ENCODE peak calls at places on chromosomes 4 and X, in ten cellular contexts. D is CD8-positive, alpha-beta T cell; S is left ventricle myocardium inferior; G is ovary; V is heart right ventricle; L is brain microvascular endothelial cell; O is MM.1S; Z is CD4-positive, alpha-beta T cell; X is CD8-positive, alpha-beta memory T cell; M is uterus. J is an unnamed sample. For H3K27me3, the result is how much of the 10 kb centered on the place peaks cover.

GRCh38 chrX:122046226-122046625 is 998.8 kb downstream of the GLUD2 start:
- DNase-seq in D (no peak), S (no peak), G (no peak), V (no peak), L (no peak), O (no peak), Z (no peak), X (no peak), M (no peak), J (no peak)

GRCh38 chr4:2266181-2266580 is 4.3 kb upstream of the MXD4 start:
- DNase-seq in D (no peak), S (peak), G (peak), V (peak), L (no peak), O (no peak), Z (no peak), X (no peak), M (peak), J (peak)

GRCh38 chr4:112951362-112951962 is 98.0 kb upstream of the ANK2 start:
- DNase-seq in D (no peak), S (no peak), G (no peak), V (no peak), L (no peak), O (peak), Z (no peak), X (no peak), M (no peak), J (no peak)

GRCh38 chrX:44244008-44244407 is 99.5 kb downstream of the EFHC2 start:
- DNase-seq in D (no peak), S (no peak), G (no peak), V (no peak), L (peak), O (peak), Z (no peak), X (peak), M (no peak), J (no peak)

GRCh38 chr4:54439831-54440243 is 210.7 kb downstream of the PDGFRA start:
- DNase-seq in D (no peak), S (peak), G (peak), V (no peak), L (peak), O (no peak), Z (no peak), X (no peak), M (peak), J (no peak)

GRCh38 chr4:182716207-182716606 is 201.0 kb downstream of the DCTD start:
- DNase-seq in D (no peak), S (no peak), G (no peak), V (no peak), L (no peak), O (no peak), Z (no peak), X (no peak), M (no peak), J (no peak)

GRCh38 chrX:151505796-151506195 is 57.7 kb upstream of the PASD1 start:
- DNase-seq in D (no peak), S (no peak), G (no peak), V (no peak), L (no peak), O (no peak), Z (no peak), X (no peak), M (no peak), J (no peak)

GRCh38 chr4:68748181-68748981 is 67.4 kb upstream of the UGT2B10 start:
- DNase-seq in D (no peak), S (no peak), G (no peak), V (no peak), L (no peak), O (no peak), Z (no peak), X (no peak), M (no peak), J (no peak)

GRCh38 chr4:83082777-83083176 is 31.8 kb downstream of the PLAC8 start:
- DNase-seq in D (no peak), S (no peak), G (no peak), V (no peak), L (no peak), O (peak), Z (no peak), X (no peak), M (no peak), J (no peak)

GRCh38 chr4:826508-827208 is 729 bp upstream of the CPLX1 start:
- DNase-seq in D (no peak), S (no peak), G (no peak), V (no peak), L (no peak), O (no peak), Z (no peak), X (no peak), M (no peak), J (no peak)

GRCh38 chrX:77446029-77446585 is 1.1 kb upstream of the FGF16 start:
- DNase-seq in D (no peak), S (peak), G (no peak), V (peak), L (no peak), O (peak), Z (no peak), X (no peak), M (peak), J (no peak)

GRCh38 chrX:30748337-30748960 is 95.2 kb downstream of the GK start:
- DNase-seq in D (no peak), S (no peak), G (no peak), V (no peak), L (no peak), O (no peak), Z (no peak), X (no peak), M (no peak), J (no peak)

GRCh38 chr4:149296503-149296902 is 519.1 kb downstream of the IQCM start:
- DNase-seq in D (no peak), S (no peak), G (no peak), V (no peak), L (no peak), O (no peak), Z (no peak), X (no peak), M (no peak), J (no peak)

GRCh38 chr4:6225469-6225868 is 25.1 kb upstream of the JAKMIP1 start:
- DNase-seq in D (no peak), S (no peak), G (no peak), V (no peak), L (peak), O (peak), Z (no peak), X (no peak), M (no peak), J (no peak)

GRCh38 chr4:172153694-172154093 is 340.5 kb downstream of the GALNTL6 start:
- DNase-seq in D (no peak), S (no peak), G (no peak), V (no peak), L (no peak), O (no peak), Z (no peak), X (no peak), M (no peak), J (no peak)

GRCh38 chr4:6873291-6873690 is 36.3 kb upstream of the TBC1D14 start:
- DNase-seq in D (no peak), S (no peak), G (no peak), V (no peak), L (no peak), O (no peak), Z (no peak), X (no peak), M (no peak), J (no peak)

GRCh38 chr4:123841431-123842121 is 445.0 kb downstream of the SPRY1 start:
- DNase-seq in D (no peak), S (no peak), G (no peak), V (no peak), L (no peak), O (no peak), Z (no peak), X (no peak), M (no peak), J (no peak)

GRCh38 chrX:40006025-40007017 is 91.4 kb downstream of the BCOR start:
- DNase-seq in D (no peak), S (peak), G (peak), V (peak), L (no peak), O (peak), Z (peak), X (no peak), M (peak), J (no peak)

GRCh38 chr4:1130318-1131186 is 17.2 kb upstream of the RNF212 start:
- DNase-seq in D (peak), S (peak), G (peak), V (peak), L (peak), O (peak), Z (peak), X (peak), M (peak), J (peak)

GRCh38 chrX:55210931-55211677 is 9.0 kb upstream of the PAGE5 start:
- DNase-seq in D (no peak), S (no peak), G (no peak), V (no peak), L (no peak), O (no peak), Z (no peak), X (no peak), M (no peak), J (no peak)

GRCh38 chr4:150540959-150541360 is 41.0 kb upstream of the MAB21L2 start:
- DNase-seq in D (no peak), S (no peak), G (no peak), V (no peak), L (no peak), O (no peak), Z (no peak), X (no peak), M (no peak), J (no peak)

GRCh38 chr4:134365852-134366251 is 164.3 kb upstream of the PABPC4L start:
- DNase-seq in D (no peak), S (no peak), G (no peak), V (no peak), L (no peak), O (no peak), Z (no peak), X (no peak), M (no peak), J (no peak)

GRCh38 chrX:1483843-1484637 is 31.3 kb upstream of the ASMTL start:
- DNase-seq in D (no peak), S (no peak), G (no peak), V (no peak), L (no peak), O (no peak), Z (no peak), X (no peak), M (no peak), J (no peak)

GRCh38 chrX:48965959-48966358 is 5.7 kb downstream of the KCND1 start:
- DNase-seq in D (no peak), S (no peak), G (no peak), V (no peak), L (no peak), O (no peak), Z (no peak), X (no peak), M (no peak), J (no peak)

GRCh38 chrX:2903366-2903765 is 25.8 kb downstream of the ARSD start:
- DNase-seq in D (no peak), S (no peak), G (no peak), V (no peak), L (no peak), O (no peak), Z (no peak), X (no peak), M (no peak), J (no peak)

GRCh38 chr4:98522062-98522461 is 136.3 kb downstream of the TSPAN5 start:
- DNase-seq in D (no peak), S (no peak), G (no peak), V (no peak), L (peak), O (no peak), Z (no peak), X (no peak), M (no peak), J (no peak)
- H3K27me3 ChIP-seq in D (under half), S (under half), G (under half), V (under half), L (under half), O (under half), Z (under half), X (under half), M (under half), J (under half)

GRCh38 chrX:36159254-36159653 is 239.7 kb downstream of the CFAP47 start:
- DNase-seq in D (no peak), S (no peak), G (no peak), V (no peak), L (no peak), O (no peak), Z (no peak), X (no peak), M (no peak), J (no peak)

GRCh38 chrX:36160056-36160455 is 240.5 kb downstream of the CFAP47 start:
- DNase-seq in D (no peak), S (no peak), G (no peak), V (no peak), L (no peak), O (no peak), Z (no peak), X (no peak), M (no peak), J (no peak)
- H3K27me3 ChIP-seq in D (under half), S (under half), G (under half), V (under half), L (under half), O (under half), Z (under half), X (under half), M (under half), J (under half)

DNA sequence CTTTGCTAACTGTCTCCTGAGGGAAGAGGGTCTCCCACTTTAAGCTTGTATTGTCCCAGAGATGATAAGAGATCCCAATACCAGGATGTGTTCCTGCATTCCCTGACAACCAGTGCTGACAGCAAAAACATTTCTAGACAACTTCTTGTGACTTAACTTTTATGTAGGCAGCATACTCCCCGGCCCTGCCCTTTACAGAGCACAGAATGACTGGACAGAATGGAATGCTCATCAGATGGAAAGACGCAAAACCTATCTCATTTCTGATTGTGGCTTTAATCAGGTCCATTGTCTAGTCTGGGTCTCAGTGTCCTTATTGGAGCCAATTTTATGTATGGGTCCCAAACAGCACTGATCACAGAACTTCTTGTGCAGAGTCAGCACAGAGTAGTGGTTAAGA is 18.2 kb upstream of the PLAC1 start:
- DNase-seq in D (no peak), S (no peak), G (no peak), V (no peak), L (peak), O (no peak), Z (no peak), X (no peak), M (no peak), J (no peak)
- H3K27me3 ChIP-seq in D (under half), S (under half), G (under half), V (under half), L (under half), O (under half), Z (under half), X (under half), M (under half), J (under half)

GRCh38 chrX:84924624-84925023 is 79.1 kb upstream of the APOOL start:
- DNase-seq in D (no peak), S (no peak), G (no peak), V (no peak), L (no peak), O (no peak), Z (no peak), X (no peak), M (no peak), J (no peak)
- H3K27me3 ChIP-seq in D (under half), S (under half), G (under half), V (under half), L (under half), O (under half), Z (under half), X (under half), M (under half), J (under half)

J was measured in dorsolateral prefrontal cortex.